ENCODE peak calls at places on chromosomes 3 and 15, in six cellular contexts. One of them, this sample, is unnamed.

GRCh38 chr3:159832024-159832423 is 156.6 kb upstream of the IL12A start:
- DNase-seq in sigmoid colon: no peak
- DNase-seq in psoas muscle: no peak
- DNase-seq in foreskin keratinocyte: no peak
- DNase-seq in transverse colon: no peak
- DNase-seq in uterus: no peak
- DNase-seq in this sample: no peak

GRCh38 chr3:48215876-48216275 is 7.4 kb upstream of the CAMP start:
- DNase-seq in foreskin keratinocyte: no peak
- DNase-seq in transverse colon: peak; percentile 11
- DNase-seq in uterus: peak; percentile 58
- DNase-seq in sigmoid colon: peak; percentile 84
- DNase-seq in psoas muscle: peak; percentile 40
- DNase-seq in this sample: peak; percentile 77

GRCh38 chr3:90052425-90052950 is 945.1 kb downstream of the EPHA3 start:
- DNase-seq in psoas muscle: no peak
- DNase-seq in sigmoid colon: no peak
- DNase-seq in uterus: no peak
- DNase-seq in transverse colon: no peak
- DNase-seq in foreskin keratinocyte: no peak
- DNase-seq in this sample: no peak

GRCh38 chr15:40763801-40764765 is at the start of gene GCHFR:
- DNase-seq in foreskin keratinocyte: no peak
- DNase-seq in transverse colon: peak; percentile 90
- DNase-seq in uterus: peak; percentile 78
- DNase-seq in psoas muscle: peak; percentile 81
- DNase-seq in sigmoid colon: peak; percentile 89
- DNase-seq in this sample: peak; percentile 80

GRCh38 chr15:57663262-57663661 is 43.3 kb upstream of the POLR2M start:
- DNase-seq in psoas muscle: no peak
- DNase-seq in foreskin keratinocyte: no peak
- DNase-seq in sigmoid colon: no peak
- DNase-seq in uterus: no peak
- DNase-seq in transverse colon: no peak
- DNase-seq in this sample: no peak

GRCh38 chr15:42494998-42495360 is 455 bp upstream of the SNAP23 start:
- DNase-seq in sigmoid colon: peak; percentile 74
- DNase-seq in psoas muscle: no peak
- DNase-seq in transverse colon: peak; percentile 57
- DNase-seq in uterus: peak; percentile 70
- DNase-seq in foreskin keratinocyte: no peak
- DNase-seq in this sample: peak; percentile 48

GRCh38 chr3:127953636-127954035 is 38.6 kb downstream of the KBTBD12 start:
- DNase-seq in uterus: no peak
- DNase-seq in transverse colon: no peak
- DNase-seq in psoas muscle: no peak
- DNase-seq in sigmoid colon: no peak
- DNase-seq in foreskin keratinocyte: peak; percentile 61
- DNase-seq in this sample: no peak

GRCh38 chr3:106329505-106329904 is 460.7 kb upstream of the CBLB start:
- DNase-seq in sigmoid colon: no peak
- DNase-seq in psoas muscle: no peak
- DNase-seq in transverse colon: no peak
- DNase-seq in foreskin keratinocyte: no peak
- DNase-seq in uterus: no peak
- DNase-seq in this sample: no peak

GRCh38 chr15:89335289-89336041 is 841 bp upstream of the POLG start:
- DNase-seq in transverse colon: peak; percentile 43
- DNase-seq in sigmoid colon: peak; percentile 74
- DNase-seq in foreskin keratinocyte: no peak
- DNase-seq in uterus: no peak
- DNase-seq in psoas muscle: no peak
- DNase-seq in this sample: no peak

GRCh38 chr3:129936757-129937156 is 37.8 kb upstream of the TRH start:
- DNase-seq in foreskin keratinocyte: no peak
- DNase-seq in psoas muscle: no peak
- DNase-seq in sigmoid colon: peak; percentile 62
- DNase-seq in transverse colon: peak; percentile 53
- DNase-seq in uterus: peak; percentile 59
- DNase-seq in this sample: peak; percentile 55

GRCh38 chr3:11375333-11376076 is 103.3 kb downstream of the ATG7 start:
- DNase-seq in sigmoid colon: no peak
- DNase-seq in uterus: no peak
- DNase-seq in transverse colon: no peak
- DNase-seq in foreskin keratinocyte: no peak
- DNase-seq in psoas muscle: no peak
- DNase-seq in this sample: no peak

GRCh38 chr3:179063945-179064560 is 7.6 kb downstream of the ZMAT3 start:
- DNase-seq in uterus: no peak
- DNase-seq in foreskin keratinocyte: no peak
- DNase-seq in psoas muscle: no peak
- DNase-seq in sigmoid colon: no peak
- DNase-seq in transverse colon: no peak
- DNase-seq in this sample: no peak

GRCh38 chr15:47781527-47781926 is 64.2 kb downstream of the SEMA6D start:
- DNase-seq in foreskin keratinocyte: no peak
- DNase-seq in transverse colon: no peak
- DNase-seq in uterus: no peak
- DNase-seq in sigmoid colon: no peak
- DNase-seq in psoas muscle: no peak
- DNase-seq in this sample: no peak

GRCh38 chr3:169999433-169999832 is 32.8 kb downstream of the SEC62 start:
- DNase-seq in psoas muscle: no peak
- DNase-seq in foreskin keratinocyte: no peak
- DNase-seq in sigmoid colon: no peak
- DNase-seq in uterus: no peak
- DNase-seq in transverse colon: no peak
- DNase-seq in this sample: no peak

GRCh38 chr15:78850926-78851600 is 21.6 kb upstream of the MORF4L1 start:
- DNase-seq in psoas muscle: no peak
- DNase-seq in foreskin keratinocyte: no peak
- DNase-seq in uterus: no peak
- DNase-seq in transverse colon: no peak
- DNase-seq in sigmoid colon: no peak
- DNase-seq in this sample: no peak

GRCh38 chr3:45029216-45029615 is 3.1 kb downstream of the CLEC3B start:
- DNase-seq in uterus: no peak
- DNase-seq in foreskin keratinocyte: no peak
- DNase-seq in sigmoid colon: no peak
- DNase-seq in transverse colon: no peak
- DNase-seq in psoas muscle: no peak
- DNase-seq in this sample: no peak
- H3K27ac ChIP-seq in uterus: peak overlapping the region; percentile 72
- H3K27ac ChIP-seq in foreskin keratinocyte: no peak overlapping the region
- H3K27ac ChIP-seq in sigmoid colon: peak overlapping the region; percentile 36
- H3K27ac ChIP-seq in transverse colon: peak overlapping the region; percentile 32
- H3K27ac ChIP-seq in psoas muscle: peak overlapping the region; percentile 10
- H3K27ac ChIP-seq in this sample: no peak overlapping the region

GRCh38 chr15:63019539-63020109 is 22.9 kb upstream of the TPM1 start:
- DNase-seq in psoas muscle: peak; percentile 63
- DNase-seq in sigmoid colon: peak; percentile 78
- DNase-seq in foreskin keratinocyte: peak; percentile 98
- DNase-seq in uterus: peak; percentile 61
- DNase-seq in transverse colon: no peak
- DNase-seq in this sample: no peak
- H3K4me1 ChIP-seq in psoas muscle: peaks cover 33% of the 10 kb centered on the region
- H3K4me1 ChIP-seq in sigmoid colon: no peaks in the 10 kb centered on the region
- H3K4me1 ChIP-seq in foreskin keratinocyte: peaks cover 22% of the 10 kb centered on the region
- H3K4me1 ChIP-seq in uterus: no peaks in the 10 kb centered on the region
- H3K4me1 ChIP-seq in transverse colon: no peaks in the 10 kb centered on the region
- H3K4me1 ChIP-seq in this sample: no peaks in the 10 kb centered on the region

GRCh38 chr15:75790631-75791336 is 52.5 kb upstream of the UBE2Q2 start:
- DNase-seq in psoas muscle: no peak
- DNase-seq in uterus: no peak
- DNase-seq in sigmoid colon: no peak
- DNase-seq in foreskin keratinocyte: no peak
- DNase-seq in transverse colon: no peak
- DNase-seq in this sample: no peak

GRCh38 chr15:75791337-75791713 is 51.9 kb upstream of the UBE2Q2 start:
- DNase-seq in foreskin keratinocyte: no peak
- DNase-seq in psoas muscle: no peak
- DNase-seq in uterus: no peak
- DNase-seq in transverse colon: no peak
- DNase-seq in sigmoid colon: no peak
- DNase-seq in this sample: no peak

GRCh38 chr15:75786564-75786925 is 56.7 kb upstream of the UBE2Q2 start:
- DNase-seq in psoas muscle: no peak
- DNase-seq in foreskin keratinocyte: no peak
- DNase-seq in sigmoid colon: peak; percentile 49
- DNase-seq in uterus: no peak
- DNase-seq in transverse colon: no peak
- DNase-seq in this sample: no peak

GRCh38 chr15:75782926-75783325 is 60.3 kb upstream of the UBE2Q2 start:
- DNase-seq in transverse colon: no peak
- DNase-seq in sigmoid colon: no peak
- DNase-seq in uterus: no peak
- DNase-seq in foreskin keratinocyte: no peak
- DNase-seq in psoas muscle: no peak
- DNase-seq in this sample: no peak

DNA sequence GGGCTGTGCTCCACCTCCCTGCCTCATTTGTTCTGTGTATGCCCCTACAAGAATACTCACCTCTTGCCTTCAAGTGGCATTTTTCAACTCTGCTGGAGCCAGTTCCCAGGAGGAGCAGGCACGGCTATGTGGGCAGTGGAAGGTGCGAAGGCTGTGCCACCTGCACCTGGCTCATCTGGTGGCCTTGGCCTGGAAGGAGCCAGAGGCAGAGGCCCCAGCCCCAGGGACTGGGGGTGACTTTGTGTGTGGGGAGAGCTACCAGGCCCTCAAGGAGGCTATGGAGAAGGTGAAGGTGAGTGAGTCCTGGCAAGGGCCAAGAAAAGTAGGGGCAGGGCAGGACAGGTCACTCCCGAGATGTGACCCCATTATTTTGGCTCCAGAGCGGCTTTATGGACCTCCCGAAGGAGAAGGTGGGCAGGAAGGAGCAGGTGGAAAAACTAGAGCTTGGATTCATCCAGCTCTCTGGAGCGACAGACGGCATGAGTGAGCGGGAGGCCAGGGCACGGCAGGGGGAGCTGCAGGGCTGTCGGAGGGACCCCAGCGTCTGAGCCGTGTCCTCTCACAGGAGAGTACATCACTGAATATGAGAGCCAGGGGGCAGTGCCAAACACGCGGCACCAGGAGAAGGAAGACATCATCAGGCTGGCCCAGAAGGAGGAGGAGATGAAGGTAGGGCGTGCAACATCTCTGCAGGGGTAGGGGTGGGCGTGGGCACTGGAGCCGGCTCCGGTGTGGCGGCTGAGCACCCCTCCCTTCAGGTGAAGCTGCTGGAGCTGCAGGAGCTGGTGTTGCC is 57.3 kb upstream of the UBE2Q2 start:
- DNase-seq in foreskin keratinocyte: no peak
- DNase-seq in uterus: no peak
- DNase-seq in sigmoid colon: peak; percentile 68
- DNase-seq in transverse colon: no peak
- DNase-seq in psoas muscle: no peak
- DNase-seq in this sample: no peak
- TF ChIP-seq CTCF in foreskin keratinocyte: peak; percentile 45
- TF ChIP-seq CTCF in uterus: no peak
- TF ChIP-seq CTCF in sigmoid colon: no peak
- TF ChIP-seq CTCF in transverse colon: no peak
- TF ChIP-seq CTCF in psoas muscle: no peak
- TF ChIP-seq CTCF in this sample: no peak

GRCh38 chr3:71339049-71339448 is 244.5 kb downstream of the FOXP1 start:
- DNase-seq in sigmoid colon: no peak
- DNase-seq in uterus: no peak
- DNase-seq in transverse colon: no peak
- DNase-seq in foreskin keratinocyte: no peak
- DNase-seq in psoas muscle: no peak
- DNase-seq in this sample: no peak

GRCh38 chr3:71345429-71346027 is 238.0 kb downstream of the FOXP1 start:
- DNase-seq in foreskin keratinocyte: no peak
- DNase-seq in uterus: no peak
- DNase-seq in transverse colon: no peak
- DNase-seq in psoas muscle: no peak
- DNase-seq in sigmoid colon: no peak
- DNase-seq in this sample: no peak

DNA sequence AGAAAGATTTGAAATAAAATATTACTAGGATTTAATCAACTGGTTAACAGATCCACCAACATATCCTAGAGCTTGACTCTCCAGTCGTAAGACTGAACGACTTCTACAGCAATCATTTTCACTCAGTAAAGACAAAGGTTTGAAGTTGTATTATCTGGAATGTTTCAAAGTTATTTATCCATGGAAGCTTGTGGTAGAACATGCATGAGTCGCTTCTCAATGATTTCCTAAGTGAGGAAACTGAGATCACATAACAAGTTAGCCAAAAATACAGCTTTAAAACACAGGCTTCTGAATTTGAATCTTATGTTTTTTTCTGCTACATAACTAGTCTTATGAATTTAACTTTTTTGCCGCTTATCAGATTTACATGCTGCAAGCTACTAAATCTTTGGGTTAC is 241.8 kb downstream of the FOXP1 start:
- DNase-seq in uterus: no peak
- DNase-seq in foreskin keratinocyte: no peak
- DNase-seq in transverse colon: no peak
- DNase-seq in psoas muscle: no peak
- DNase-seq in sigmoid colon: no peak
- DNase-seq in this sample: no peak
- H3K27ac ChIP-seq in uterus: no peak overlapping the region
- H3K27ac ChIP-seq in foreskin keratinocyte: no peak overlapping the region
- H3K27ac ChIP-seq in transverse colon: no peak overlapping the region
- H3K27ac ChIP-seq in psoas muscle: no peak overlapping the region
- H3K27ac ChIP-seq in sigmoid colon: no peak overlapping the region
- H3K27ac ChIP-seq in this sample: no peak overlapping the region

GRCh38 chr3:177811835-177812234 is 614.6 kb upstream of the TBL1XR1 start:
- DNase-seq in psoas muscle: no peak
- DNase-seq in sigmoid colon: no peak
- DNase-seq in foreskin keratinocyte: no peak
- DNase-seq in uterus: no peak
- DNase-seq in transverse colon: no peak
- DNase-seq in this sample: no peak

GRCh38 chr3:177807150-177807875 is 610.0 kb upstream of the TBL1XR1 start:
- DNase-seq in foreskin keratinocyte: no peak
- DNase-seq in psoas muscle: no peak
- DNase-seq in sigmoid colon: no peak
- DNase-seq in transverse colon: no peak
- DNase-seq in uterus: no peak
- DNase-seq in this sample: no peak

GRCh38 chr3:177812492-177812891 is 615.2 kb upstream of the TBL1XR1 start:
- DNase-seq in transverse colon: no peak
- DNase-seq in foreskin keratinocyte: no peak
- DNase-seq in psoas muscle: no peak
- DNase-seq in sigmoid colon: no peak
- DNase-seq in uterus: no peak
- DNase-seq in this sample: no peak

GRCh38 chr3:177811111-177811510 is 613.8 kb upstream of the TBL1XR1 start:
- DNase-seq in psoas muscle: no peak
- DNase-seq in transverse colon: no peak
- DNase-seq in sigmoid colon: no peak
- DNase-seq in uterus: no peak
- DNase-seq in foreskin keratinocyte: no peak
- DNase-seq in this sample: no peak

GRCh38 chr3:177810162-177810623 is 612.9 kb upstream of the TBL1XR1 start:
- DNase-seq in psoas muscle: no peak
- DNase-seq in sigmoid colon: no peak
- DNase-seq in foreskin keratinocyte: peak; percentile 80
- DNase-seq in uterus: no peak
- DNase-seq in transverse colon: no peak
- DNase-seq in this sample: no peak
- H3K4me1 ChIP-seq in psoas muscle: peaks cover 8% of the 10 kb centered on the region
- H3K4me1 ChIP-seq in sigmoid colon: peaks cover 49% of the 10 kb centered on the region
- H3K4me1 ChIP-seq in foreskin keratinocyte: peaks cover 10% of the 10 kb centered on the region
- H3K4me1 ChIP-seq in uterus: no peaks in the 10 kb centered on the region
- H3K4me1 ChIP-seq in transverse colon: no peaks in the 10 kb centered on the region
- H3K4me1 ChIP-seq in this sample: peaks cover 5% of the 10 kb centered on the region

This sample was measured in lung.